ENCODE peak calls at places on chromosomes 7 and 10, in five cellular contexts. One of them, this sample, is unnamed.
A peak's percentile ranks its signal among the peaks of the same experiment; 100 is the strongest.

GRCh38 chr7:113404245-113404644 is 285.9 kb upstream of the SMIM30 start:
- DNase-seq in H1: peak; percentile 13
- DNase-seq in HCT116: peak; percentile 29
- DNase-seq in HepG2: peak; percentile 6
- DNase-seq in GM12878: no peak
- DNase-seq in this sample: no peak

GRCh38 chr7:143375298-143376034 is 5.7 kb upstream of the ZYX start:
- DNase-seq in H1: no peak
- DNase-seq in HCT116: no peak
- DNase-seq in HepG2: no peak
- DNase-seq in GM12878: no peak
- DNase-seq in this sample: no peak

GRCh38 chr7:113078321-113078720 is 8.3 kb downstream of the GPR85 start:
- DNase-seq in H1: no peak
- DNase-seq in HCT116: no peak
- DNase-seq in HepG2: no peak
- DNase-seq in GM12878: no peak
- DNase-seq in this sample: no peak

GRCh38 chr7:142519077-142519789 is 230.0 kb upstream of the PRSS1 start:
- DNase-seq in H1: no peak
- DNase-seq in HCT116: no peak
- DNase-seq in HepG2: no peak
- DNase-seq in GM12878: no peak
- DNase-seq in this sample: no peak

GRCh38 chr7:29612596-29612995 is 49.0 kb downstream of the PRR15 start:
- DNase-seq in H1: no peak
- DNase-seq in HCT116: no peak
- DNase-seq in HepG2: no peak
- DNase-seq in GM12878: no peak
- DNase-seq in this sample: no peak

GRCh38 chr10:93554760-93555432 is 11.6 kb upstream of the FFAR4 start:
- DNase-seq in H1: peak; percentile 58
- DNase-seq in HCT116: peak; percentile 47
- DNase-seq in HepG2: peak; percentile 68
- DNase-seq in GM12878: no peak
- DNase-seq in this sample: peak; percentile 55

GRCh38 chr10:120581496-120581895 is 124.5 kb downstream of the PLPP4 start:
- DNase-seq in H1: no peak
- DNase-seq in HCT116: peak; percentile 12
- DNase-seq in HepG2: no peak
- DNase-seq in GM12878: no peak
- DNase-seq in this sample: no peak

GRCh38 chr10:88008866-88009470 is 145.5 kb downstream of the PTEN start:
- DNase-seq in H1: no peak
- DNase-seq in HCT116: no peak
- DNase-seq in HepG2: no peak
- DNase-seq in GM12878: no peak
- DNase-seq in this sample: no peak

GRCh38 chr7:121530251-121531174 is 134.4 kb upstream of the FAM3C start:
- DNase-seq in H1: no peak
- DNase-seq in HCT116: peak; percentile 100
- DNase-seq in HepG2: no peak
- DNase-seq in GM12878: peak; percentile 99
- DNase-seq in this sample: no peak

GRCh38 chr7:132191418-132191817 is 384.9 kb downstream of the PLXNA4 start:
- DNase-seq in H1: no peak
- DNase-seq in HCT116: no peak
- DNase-seq in HepG2: no peak
- DNase-seq in GM12878: no peak
- DNase-seq in this sample: no peak

GRCh38 chr7:105010538-105011523 is 3.2 kb upstream of the KMT2E start:
- DNase-seq in H1: no peak
- DNase-seq in HCT116: no peak
- DNase-seq in HepG2: no peak
- DNase-seq in GM12878: no peak
- DNase-seq in this sample: no peak

GRCh38 chr10:125629758-125630376 is 53.1 kb downstream of the TEX36 start:
- DNase-seq in H1: no peak
- DNase-seq in HCT116: peak; percentile 66
- DNase-seq in HepG2: peak; percentile 44
- DNase-seq in GM12878: no peak
- DNase-seq in this sample: no peak

GRCh38 chr10:79424221-79425073 is 21.0 kb downstream of the ZCCHC24 start:
- DNase-seq in H1: no peak
- DNase-seq in HCT116: no peak
- DNase-seq in HepG2: peak; percentile 91
- DNase-seq in GM12878: no peak
- DNase-seq in this sample: no peak

GRCh38 chr7:93231799-93232672 is at the start of gene VPS50:
- DNase-seq in H1: peak; percentile 84
- DNase-seq in HCT116: peak; percentile 95
- DNase-seq in HepG2: peak; percentile 95
- DNase-seq in GM12878: peak; percentile 92
- DNase-seq in this sample: peak; percentile 92

GRCh38 chr7:130063036-130063435 is 7.3 kb upstream of the KLHDC10 start:
- DNase-seq in H1: peak; percentile 17
- DNase-seq in HCT116: no peak
- DNase-seq in HepG2: peak; percentile 50
- DNase-seq in GM12878: no peak
- DNase-seq in this sample: peak; percentile 67

GRCh38 chr7:67408109-67408508 is 411.5 kb downstream of the TYW1 start:
- DNase-seq in H1: no peak
- DNase-seq in HCT116: no peak
- DNase-seq in HepG2: no peak
- DNase-seq in GM12878: no peak
- DNase-seq in this sample: no peak

GRCh38 chr10:43390791-43391190 is 18.2 kb downstream of the HNRNPF start:
- DNase-seq in H1: no peak
- DNase-seq in HCT116: no peak
- DNase-seq in HepG2: peak; percentile 42
- DNase-seq in GM12878: no peak
- DNase-seq in this sample: no peak

GRCh38 chr10:62133618-62134017 is 135.0 kb downstream of the RTKN2 start:
- DNase-seq in H1: no peak
- DNase-seq in HCT116: no peak
- DNase-seq in HepG2: no peak
- DNase-seq in GM12878: peak; percentile 30
- DNase-seq in this sample: no peak

GRCh38 chr7:51141451-51141971 is 175.1 kb downstream of the COBL start:
- DNase-seq in H1: no peak
- DNase-seq in HCT116: no peak
- DNase-seq in HepG2: no peak
- DNase-seq in GM12878: no peak
- DNase-seq in this sample: no peak

GRCh38 chr7:47659664-47660462 is 78.0 kb upstream of the TNS3 start:
- DNase-seq in H1: no peak
- DNase-seq in HCT116: no peak
- DNase-seq in HepG2: no peak
- DNase-seq in GM12878: no peak
- DNase-seq in this sample: no peak

GRCh38 chr10:77120697-77121096 is 516.9 kb downstream of the KCNMA1 start:
- DNase-seq in H1: no peak
- DNase-seq in HCT116: no peak
- DNase-seq in HepG2: no peak
- DNase-seq in GM12878: no peak
- DNase-seq in this sample: no peak

GRCh38 chr10:3265081-3265480 is 92.5 kb upstream of the PITRM1 start:
- DNase-seq in H1: no peak
- DNase-seq in HCT116: no peak
- DNase-seq in HepG2: no peak
- DNase-seq in GM12878: no peak
- DNase-seq in this sample: no peak

GRCh38 chr7:8442814-8443304 is 9.4 kb downstream of the NXPH1 start:
- DNase-seq in H1: no peak
- DNase-seq in HCT116: no peak
- DNase-seq in HepG2: no peak
- DNase-seq in GM12878: no peak
- DNase-seq in this sample: peak; percentile 85

GRCh38 chr10:29689001-29689400 is 54.2 kb upstream of the SVIL start:
- DNase-seq in H1: no peak
- DNase-seq in HCT116: peak; percentile 33
- DNase-seq in HepG2: peak; percentile 21
- DNase-seq in GM12878: no peak
- DNase-seq in this sample: no peak

GRCh38 chr7:79778786-79779382 is 325.4 kb upstream of the MAGI2 start:
- DNase-seq in H1: no peak
- DNase-seq in HCT116: no peak
- DNase-seq in HepG2: no peak
- DNase-seq in GM12878: no peak
- DNase-seq in this sample: no peak

GRCh38 chr10:91944880-91945630 is 21.5 kb downstream of the BTAF1 start:
- DNase-seq in H1: no peak
- DNase-seq in HCT116: no peak
- DNase-seq in HepG2: no peak
- DNase-seq in GM12878: peak; percentile 24
- DNase-seq in this sample: no peak

GRCh38 chr7:108875139-108875538 is 305.5 kb downstream of the DNAJB9 start:
- DNase-seq in H1: peak; percentile 13
- DNase-seq in HCT116: peak; percentile 15
- DNase-seq in HepG2: no peak
- DNase-seq in GM12878: no peak
- DNase-seq in this sample: peak; percentile 36

GRCh38 chr7:716212-716611 is 10.3 kb upstream of the DNAAF5 start:
- DNase-seq in H1: no peak
- DNase-seq in HCT116: no peak
- DNase-seq in HepG2: no peak
- DNase-seq in GM12878: no peak
- DNase-seq in this sample: no peak

GRCh38 chr7:64877714-64878610 is 25.1 kb upstream of the ZNF273 start:
- DNase-seq in H1: no peak
- DNase-seq in HCT116: no peak
- DNase-seq in HepG2: no peak
- DNase-seq in GM12878: no peak
- DNase-seq in this sample: no peak

GRCh38 chr10:128263891-128264688 is 137.9 kb upstream of the MKI67 start:
- DNase-seq in H1: peak; percentile 27
- DNase-seq in HCT116: peak; percentile 58
- DNase-seq in HepG2: peak; percentile 23
- DNase-seq in GM12878: no peak
- DNase-seq in this sample: peak; percentile 47

GRCh38 chr10:84605802-84606201 is 277.4 kb downstream of the CCSER2 start:
- DNase-seq in H1: no peak
- DNase-seq in HCT116: no peak
- DNase-seq in HepG2: no peak
- DNase-seq in GM12878: no peak
- DNase-seq in this sample: no peak

GRCh38 chr10:113859261-113859660 is 4.8 kb downstream of the NHLRC2 start:
- DNase-seq in H1: no peak
- DNase-seq in HCT116: no peak
- DNase-seq in HepG2: no peak
- DNase-seq in GM12878: no peak
- DNase-seq in this sample: no peak

GRCh38 chr7:157431173-157431950 is 94.6 kb downstream of the DNAJB6 start:
- DNase-seq in H1: no peak
- DNase-seq in HCT116: no peak
- DNase-seq in HepG2: no peak
- DNase-seq in GM12878: no peak
- DNase-seq in this sample: no peak

GRCh38 chr7:75595766-75596165 is 103.6 kb downstream of the SPDYE5 start:
- DNase-seq in H1: no peak
- DNase-seq in HCT116: no peak
- DNase-seq in HepG2: no peak
- DNase-seq in GM12878: no peak
- DNase-seq in this sample: no peak

GRCh38 chr7:7274782-7275181 is 92.4 kb downstream of the C1GALT1 start:
- DNase-seq in H1: no peak
- DNase-seq in HCT116: no peak
- DNase-seq in HepG2: no peak
- DNase-seq in GM12878: no peak
- DNase-seq in this sample: peak; percentile 18

GRCh38 chr7:155860461-155860839 is 48.2 kb upstream of the SHH start:
- DNase-seq in H1: no peak
- DNase-seq in HCT116: no peak
- DNase-seq in HepG2: no peak
- DNase-seq in GM12878: no peak
- DNase-seq in this sample: no peak
- H3K4me1 ChIP-seq in H1: no peaks in the 10 kb centered on the region
- H3K4me1 ChIP-seq in HCT116: peaks cover 26% of the 10 kb centered on the region
- H3K4me1 ChIP-seq in HepG2: peaks cover 22% of the 10 kb centered on the region
- H3K4me1 ChIP-seq in GM12878: no peaks in the 10 kb centered on the region
- H3K4me1 ChIP-seq in this sample: no peaks in the 10 kb centered on the region

GRCh38 chr10:132311338-132311939 is 3.7 kb upstream of the STK32C start:
- DNase-seq in H1: no peak
- DNase-seq in HCT116: peak; percentile 67
- DNase-seq in HepG2: peak; percentile 74
- DNase-seq in GM12878: no peak
- DNase-seq in this sample: no peak
- TF ChIP-seq YY1 in H1: no peak
- TF ChIP-seq YY1 in HCT116: no peak
- TF ChIP-seq YY1 in HepG2: no peak
- TF ChIP-seq YY1 in GM12878: no peak
- TF ChIP-seq YY1 in this sample: no peak

GRCh38 chr10:74900297-74900696 is 73.9 kb downstream of the KAT6B start:
- DNase-seq in H1: no peak
- DNase-seq in HCT116: no peak
- DNase-seq in HepG2: no peak
- DNase-seq in GM12878: peak; percentile 48
- DNase-seq in this sample: no peak

GRCh38 chr10:74901240-74901827 is 74.9 kb downstream of the KAT6B start:
- DNase-seq in H1: no peak
- DNase-seq in HCT116: no peak
- DNase-seq in HepG2: no peak
- DNase-seq in GM12878: no peak
- DNase-seq in this sample: no peak

GRCh38 chr10:74906631-74907030 is 80.2 kb downstream of the KAT6B start:
- DNase-seq in H1: no peak
- DNase-seq in HCT116: no peak
- DNase-seq in HepG2: no peak
- DNase-seq in GM12878: no peak
- DNase-seq in this sample: no peak

GRCh38 chr10:74901867-74902439 is 75.6 kb downstream of the KAT6B start:
- DNase-seq in H1: no peak
- DNase-seq in HCT116: no peak
- DNase-seq in HepG2: no peak
- DNase-seq in GM12878: no peak
- DNase-seq in this sample: no peak

DNA sequence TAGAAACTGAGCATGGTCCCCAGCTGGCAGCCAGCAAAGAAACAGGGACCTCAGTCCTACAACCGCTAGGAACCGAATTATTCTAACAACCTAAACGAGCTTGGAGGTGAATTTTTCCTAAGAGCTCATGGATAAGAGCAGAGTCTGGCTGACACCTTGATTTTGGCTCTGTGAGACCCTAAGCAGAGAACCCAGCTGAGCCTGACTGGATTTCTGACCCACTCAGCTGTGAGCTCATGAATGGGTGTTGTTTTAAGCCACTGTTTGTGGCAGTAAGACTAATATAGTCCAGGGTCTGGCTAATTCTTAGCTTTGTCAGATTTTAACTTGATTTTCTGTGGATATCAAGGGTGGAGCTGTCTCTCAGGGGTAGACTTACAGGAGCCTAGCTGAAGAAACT is 77.1 kb downstream of the KAT6B start:
- DNase-seq in H1: no peak
- DNase-seq in HCT116: no peak
- DNase-seq in HepG2: no peak
- DNase-seq in GM12878: no peak
- DNase-seq in this sample: no peak
- TF ChIP-seq ZNF274 in H1: no peak
- TF ChIP-seq ZNF274 in HCT116: no peak
- TF ChIP-seq ZNF274 in HepG2: no peak
- TF ChIP-seq ZNF274 in GM12878: no peak
- TF ChIP-seq ZNF274 in this sample: no peak

GRCh38 chr10:6203331-6204062 is 765 bp downstream of the PFKFB3 start:
- DNase-seq in H1: no peak
- DNase-seq in HCT116: no peak
- DNase-seq in HepG2: no peak
- DNase-seq in GM12878: no peak
- DNase-seq in this sample: peak; percentile 25
- H3K4me1 ChIP-seq in H1: peaks cover 8% of the 10 kb centered on the region
- H3K4me1 ChIP-seq in HCT116: peaks cover 27% of the 10 kb centered on the region
- H3K4me1 ChIP-seq in HepG2: peaks cover 38% of the 10 kb centered on the region
- H3K4me1 ChIP-seq in GM12878: peaks cover 10% of the 10 kb centered on the region
- H3K4me1 ChIP-seq in this sample: peaks cover 5% of the 10 kb centered on the region